ENCODE peak calls at places on chromosomes 1 and 21, in four cellular contexts. R is mesendoderm, C is HFFc6, N is amniotic stem cell. Z is an unnamed sample.

GRCh38 chr21:28464095-28464494 is 528.6 kb downstream of the LTN1 start:
- DNase-seq in R (no peak), C (no peak), N (no peak), Z (no peak)

GRCh38 chr1:114323959-114324825 is 170.5 kb upstream of the SYT6 start:
- DNase-seq in R (no peak), C (no peak), N (no peak), Z (no peak)

GRCh38 chr1:240169188-240169587 is 77.5 kb downstream of the FMN2 start:
- DNase-seq in R (peak), C (peak), N (no peak), Z (no peak)

GRCh38 chr1:17755120-17755519 is at the start of gene ACTL8:
- DNase-seq in R (no peak), C (no peak), N (no peak), Z (no peak)

GRCh38 chr1:85560305-85560704 is 20.3 kb upstream of the CCN1 start:
- DNase-seq in R (no peak), C (no peak), N (no peak), Z (no peak)

GRCh38 chr1:237705462-237705861 is 185.3 kb downstream of the ZP4 start:
- DNase-seq in R (no peak), C (no peak), N (no peak), Z (no peak)

GRCh38 chr1:70641868-70642267 is 230.8 kb downstream of the CTH start:
- DNase-seq in R (no peak), C (no peak), N (no peak), Z (no peak)

GRCh38 chr21:36355071-36355680 is 30.0 kb upstream of the CHAF1B start:
- DNase-seq in R (no peak), C (no peak), N (no peak), Z (no peak)

GRCh38 chr1:24957016-24957807 is 27.1 kb upstream of the RUNX3 start:
- DNase-seq in R (no peak), C (no peak), N (no peak), Z (no peak)

GRCh38 chr1:66371233-66372005 is 162.5 kb upstream of the SGIP1 start:
- DNase-seq in R (peak), C (peak), N (peak), Z (no peak)

GRCh38 chr1:30837653-30838052 is 70.9 kb downstream of the SDC3 start:
- DNase-seq in R (peak), C (no peak), N (no peak), Z (no peak)

GRCh38 chr1:68624233-68624632 is 127.4 kb upstream of the DEPDC1 start:
- DNase-seq in R (peak), C (no peak), N (no peak), Z (peak)

GRCh38 chr1:171233183-171233582 is 15.1 kb upstream of the FMO1 start:
- DNase-seq in R (no peak), C (no peak), N (no peak), Z (no peak)

GRCh38 chr1:44151332-44151731 is 9.9 kb upstream of the KLF18 start:
- DNase-seq in R (no peak), C (no peak), N (no peak), Z (no peak)

GRCh38 chr1:13697738-13698137 is 2.2 kb upstream of the PRDM2 start:
- DNase-seq in R (peak), C (no peak), N (no peak), Z (no peak)

GRCh38 chr1:172135923-172136610 is 284.4 kb upstream of the C1orf105 start:
- DNase-seq in R (no peak), C (peak), N (no peak), Z (no peak)

GRCh38 chr1:204108312-204109141 is 35.6 kb downstream of the SOX13 start:
- DNase-seq in R (peak), C (no peak), N (no peak), Z (no peak)

GRCh38 chr1:226974544-226975258 is 34.6 kb downstream of the COQ8A start:
- DNase-seq in R (no peak), C (no peak), N (no peak), Z (no peak)

GRCh38 chr1:182833271-182833670 is 5.9 kb upstream of the DHX9 start:
- DNase-seq in R (no peak), C (no peak), N (no peak), Z (no peak)

Z was measured in T1000.